ENCODE peak calls at places on chromosomes 3 and 15, in eight cellular contexts. M is B cell, R is NCI-H446 treated with DMSO at 0.1 percent for 48 hours, O is NCI-H1417, Q is posterior vena cava, B is NCI-H1105, X is NCI-H2171, K is head of caudate nucleus. C is an unnamed sample.

GRCh38 chr15:52337198-52337853 is 41.7 kb upstream of the MYO5C start:
- DNase-seq in M (no peak), R (no peak), O (no peak), Q (no peak), B (no peak), X (no peak), K (no peak), C (no peak)

GRCh38 chr15:50415752-50416404 is 8.3 kb upstream of the USP8 start:
- DNase-seq in M (no peak), R (no peak), O (no peak), Q (no peak), B (no peak), X (no peak), K (no peak), C (no peak)

GRCh38 chr15:37933685-37934084 is 755 bp upstream of the TMCO5A start:
- DNase-seq in M (no peak), R (no peak), O (no peak), Q (no peak), B (no peak), X (no peak), K (no peak), C (peak; percentile 46)

GRCh38 chr15:99704444-99704838 is 28.8 kb downstream of the LYSMD4 start:
- DNase-seq in M (peak; percentile 81), R (peak; percentile 45), O (peak; percentile 70), Q (no peak), B (peak; percentile 80), X (peak; percentile 75), K (no peak), C (peak; percentile 59)

GRCh38 chr3:71495708-71496472 is 87.6 kb downstream of the FOXP1 start:
- DNase-seq in M (no peak), R (no peak), O (no peak), Q (no peak), B (no peak), X (no peak), K (no peak), C (peak; percentile 83)

GRCh38 chr3:15475161-15475560 is 46.3 kb downstream of the COLQ start:
- DNase-seq in M (no peak), R (no peak), O (no peak), Q (no peak), B (no peak), X (no peak), K (no peak), C (no peak)

GRCh38 chr3:97957617-97958311 is 14.5 kb downstream of the RIOX2 start:
- DNase-seq in M (no peak), R (peak; percentile 96), O (no peak), Q (no peak), B (no peak), X (no peak), K (no peak), C (no peak)

GRCh38 chr3:137692803-137693431 is 71.2 kb upstream of the SOX14 start:
- DNase-seq in M (no peak), R (peak; percentile 26), O (peak; percentile 3), Q (no peak), B (peak; percentile 59), X (no peak), K (no peak), C (no peak)

GRCh38 chr15:95032181-95032580 is 800.8 kb downstream of the MCTP2 start:
- DNase-seq in M (no peak), R (no peak), O (no peak), Q (no peak), B (no peak), X (no peak), K (no peak), C (no peak)

GRCh38 chr3:137163241-137163916 is 205.6 kb downstream of the IL20RB start:
- DNase-seq in M (no peak), R (no peak), O (peak; percentile 15), Q (no peak), B (no peak), X (peak; percentile 18), K (no peak), C (no peak)

GRCh38 chr3:139241783-139242182 is 102.0 kb upstream of the MRPS22 start:
- DNase-seq in M (no peak), R (no peak), O (no peak), Q (no peak), B (no peak), X (no peak), K (no peak), C (no peak)

GRCh38 chr3:37453393-37454391 is 279.3 kb upstream of the LRRFIP2 start:
- DNase-seq in M (no peak), R (no peak), O (no peak), Q (peak; percentile 89), B (no peak), X (no peak), K (peak; percentile 33), C (no peak)

GRCh38 chr3:195160257-195160898 is 110.6 kb downstream of the XXYLT1 start:
- DNase-seq in M (no peak), R (no peak), O (peak; percentile 41), Q (no peak), B (no peak), X (no peak), K (no peak), C (no peak)

GRCh38 chr3:9345041-9345440 is 17.8 kb upstream of the THUMPD3 start:
- DNase-seq in M (no peak), R (no peak), O (no peak), Q (no peak), B (no peak), X (no peak), K (no peak), C (no peak)

GRCh38 chr15:34122771-34123183 is 20.9 kb downstream of the PGBD4 start:
- DNase-seq in M (no peak), R (no peak), O (no peak), Q (no peak), B (no peak), X (no peak), K (no peak), C (peak; percentile 70)

GRCh38 chr3:17130956-17131355 is 246.2 kb downstream of the PLCL2 start:
- DNase-seq in M (no peak), R (no peak), O (no peak), Q (no peak), B (no peak), X (no peak), K (no peak), C (no peak)

GRCh38 chr3:136939489-136939888 is 18.3 kb upstream of the IL20RB start:
- DNase-seq in M (no peak), R (no peak), O (no peak), Q (no peak), B (no peak), X (no peak), K (no peak), C (no peak)

GRCh38 chr15:77569647-77570186 is 63.0 kb downstream of the LINGO1 start:
- DNase-seq in M (no peak), R (no peak), O (peak; percentile 40), Q (no peak), B (no peak), X (no peak), K (no peak), C (no peak)

GRCh38 chr3:111667621-111668239 is 72.6 kb upstream of the ZBED2 start:
- DNase-seq in M (peak; percentile 84), R (no peak), O (no peak), Q (no peak), B (no peak), X (no peak), K (no peak), C (no peak)

GRCh38 chr15:44193651-44194396 is 1.2 kb downstream of the FRMD5 start:
- DNase-seq in M (peak; percentile 14), R (no peak), O (peak; percentile 55), Q (no peak), B (peak; percentile 16), X (peak; percentile 31), K (peak; percentile 29), C (no peak)

GRCh38 chr15:42111924-42112323 is 17.6 kb upstream of the PLA2G4D start:
- DNase-seq in M (no peak), R (no peak), O (no peak), Q (no peak), B (no peak), X (no peak), K (no peak), C (no peak)

GRCh38 chr3:33637482-33637881 is 80.6 kb downstream of the CLASP2 start:
- DNase-seq in M (no peak), R (no peak), O (no peak), Q (no peak), B (no peak), X (no peak), K (no peak), C (no peak)

C was measured in AG09309.